ENCODE peak calls at places on chromosomes 2 and 18, in seven cellular contexts. B is activated CD4-positive, alpha-beta T cell treated with anti-CD3 and anti-CD28 coated beads, Interleukin-2, amount 50 U/mL, for 1 hour; O is GM13976; A is T-helper 1 cell; J is GM23248; G is hippocampal formation; Q is left ventricle myocardium superior. R is an unnamed sample.

GRCh38 chr2:128095201-128095600 is 4.2 kb downstream of the UGGT1 start:
- DNase-seq in B (no peak), O (no peak), A (no peak), J (no peak), G (no peak), Q (no peak), R (no peak)

GRCh38 chr2:138974651-138975050 is 194.5 kb upstream of the NXPH2 start:
- DNase-seq in B (no peak), O (no peak), A (no peak), J (no peak), G (no peak), Q (no peak), R (no peak)

GRCh38 chr2:217752714-217753459 is 249.9 kb downstream of the TNS1 start:
- DNase-seq in B (no peak), O (peak; percentile 3), A (no peak), J (no peak), G (no peak), Q (no peak), R (no peak)

GRCh38 chr2:2648094-2648493 is 317.0 kb upstream of the MYT1L start:
- DNase-seq in B (no peak), O (no peak), A (no peak), J (no peak), G (no peak), Q (no peak), R (no peak)

GRCh38 chr2:104867351-104868080 is 13.6 kb downstream of the POU3F3 start:
- DNase-seq in B (no peak), O (peak; percentile 29), A (no peak), J (no peak), G (no peak), Q (no peak), R (no peak)

GRCh38 chr2:96608459-96609455 is 29.4 kb downstream of the KANSL3 start:
- DNase-seq in B (no peak), O (peak; percentile 39), A (no peak), J (peak; percentile 47), G (no peak), Q (no peak), R (peak; percentile 12)

GRCh38 chr2:51068237-51068636 is 36.3 kb upstream of the NRXN1 start:
- DNase-seq in B (no peak), O (no peak), A (no peak), J (no peak), G (no peak), Q (no peak), R (no peak)

GRCh38 chr2:237297421-237298155 is 116.4 kb downstream of the COL6A3 start:
- DNase-seq in B (no peak), O (no peak), A (no peak), J (peak; percentile 28), G (no peak), Q (no peak), R (no peak)

GRCh38 chr2:44836174-44836573 is 105.3 kb upstream of the SIX3 start:
- DNase-seq in B (no peak), O (no peak), A (no peak), J (no peak), G (no peak), Q (no peak), R (peak; percentile 22)

GRCh38 chr2:11473604-11474440 is 7.9 kb upstream of the E2F6 start:
- DNase-seq in B (no peak), O (no peak), A (no peak), J (no peak), G (no peak), Q (no peak), R (no peak)

GRCh38 chr2:98796775-98797544 is 66.0 kb upstream of the MGAT4A start:
- DNase-seq in B (no peak), O (no peak), A (no peak), J (no peak), G (peak; percentile 21), Q (no peak), R (no peak)

GRCh38 chr2:6069354-6069753 is 377.2 kb downstream of the SOX11 start:
- DNase-seq in B (no peak), O (no peak), A (no peak), J (no peak), G (no peak), Q (no peak), R (no peak)

GRCh38 chr2:110674620-110675555 is 3.0 kb downstream of the BUB1 start:
- DNase-seq in B (no peak), O (peak; percentile 76), A (no peak), J (peak; percentile 54), G (no peak), Q (no peak), R (peak; percentile 96)

GRCh38 chr2:98013407-98014042 is 17.8 kb upstream of the TMEM131 start:
- DNase-seq in B (no peak), O (peak; percentile 46), A (no peak), J (peak; percentile 66), G (no peak), Q (no peak), R (peak; percentile 83)

GRCh38 chr2:128733450-128733849 is 414.8 kb upstream of the HS6ST1 start:
- DNase-seq in B (no peak), O (no peak), A (no peak), J (no peak), G (no peak), Q (no peak), R (no peak)

GRCh38 chr18:11883153-11883552 is 25.0 kb downstream of the MPPE1 start:
- DNase-seq in B (no peak), O (peak; percentile 69), A (no peak), J (no peak), G (no peak), Q (no peak), R (peak; percentile 27)

GRCh38 chr2:234245945-234246344 is 195.4 kb downstream of the SPP2 start:
- DNase-seq in B (no peak), O (no peak), A (no peak), J (peak; percentile 92), G (no peak), Q (no peak), R (no peak)

GRCh38 chr18:72672364-72673151 is 128.4 kb upstream of the CBLN2 start:
- DNase-seq in B (no peak), O (peak; percentile 49), A (no peak), J (peak; percentile 61), G (peak; percentile 2), Q (no peak), R (no peak)

GRCh38 chr2:226771067-226771466 is 28.6 kb downstream of the IRS1 start:
- DNase-seq in B (no peak), O (no peak), A (no peak), J (no peak), G (no peak), Q (peak; percentile 52), R (no peak)

GRCh38 chr18:47260138-47260923 is 8.9 kb upstream of the SKOR2 start:
- DNase-seq in B (no peak), O (no peak), A (no peak), J (peak; percentile 61), G (no peak), Q (peak; percentile 70), R (no peak)